ENCODE peak calls at places on chromosome 18, in seven cellular contexts. W, P, J, V, B, K and X are unnamed samples. For H3K4me1, the result is how much of the 10 kb centered on the place peaks cover.

GRCh38 chr18:11849845-11850747 is 1.1 kb upstream of the CHMP1B start:
- DNase-seq in W (peak), P (peak), J (peak), V (peak), B (peak), K (peak), X (peak)

GRCh38 chr18:48833701-48834394 is 116.9 kb downstream of the SMAD7 start:
- DNase-seq in W (no peak), P (no peak), J (peak), V (peak), B (peak), K (no peak), X (peak)

GRCh38 chr18:71831039-71831438 is 713.1 kb downstream of the CBLN2 start:
- DNase-seq in W (no peak), P (no peak), J (no peak), V (no peak), B (no peak), K (no peak), X (no peak)

GRCh38 chr18:50507120-50507590 is 52.7 kb upstream of the MAPK4 start:
- DNase-seq in W (peak), P (peak), J (peak), V (no peak), B (peak), K (peak), X (no peak)

GRCh38 chr18:13525381-13526029 is 200.9 kb downstream of the FAM210A start:
- DNase-seq in W (no peak), P (no peak), J (no peak), V (no peak), B (no peak), K (no peak), X (no peak)

GRCh38 chr18:36594621-36595020 is 234.2 kb downstream of the TPGS2 start:
- DNase-seq in W (no peak), P (no peak), J (no peak), V (no peak), B (no peak), K (no peak), X (no peak)

GRCh38 chr18:27577265-27577664 is 392.2 kb upstream of the CHST9 start:
- DNase-seq in W (no peak), P (no peak), J (no peak), V (no peak), B (no peak), K (no peak), X (no peak)

GRCh38 chr18:6561029-6561861 is 146.5 kb upstream of the L3MBTL4 start:
- DNase-seq in W (peak), P (peak), J (peak), V (no peak), B (peak), K (no peak), X (no peak)

DNA sequence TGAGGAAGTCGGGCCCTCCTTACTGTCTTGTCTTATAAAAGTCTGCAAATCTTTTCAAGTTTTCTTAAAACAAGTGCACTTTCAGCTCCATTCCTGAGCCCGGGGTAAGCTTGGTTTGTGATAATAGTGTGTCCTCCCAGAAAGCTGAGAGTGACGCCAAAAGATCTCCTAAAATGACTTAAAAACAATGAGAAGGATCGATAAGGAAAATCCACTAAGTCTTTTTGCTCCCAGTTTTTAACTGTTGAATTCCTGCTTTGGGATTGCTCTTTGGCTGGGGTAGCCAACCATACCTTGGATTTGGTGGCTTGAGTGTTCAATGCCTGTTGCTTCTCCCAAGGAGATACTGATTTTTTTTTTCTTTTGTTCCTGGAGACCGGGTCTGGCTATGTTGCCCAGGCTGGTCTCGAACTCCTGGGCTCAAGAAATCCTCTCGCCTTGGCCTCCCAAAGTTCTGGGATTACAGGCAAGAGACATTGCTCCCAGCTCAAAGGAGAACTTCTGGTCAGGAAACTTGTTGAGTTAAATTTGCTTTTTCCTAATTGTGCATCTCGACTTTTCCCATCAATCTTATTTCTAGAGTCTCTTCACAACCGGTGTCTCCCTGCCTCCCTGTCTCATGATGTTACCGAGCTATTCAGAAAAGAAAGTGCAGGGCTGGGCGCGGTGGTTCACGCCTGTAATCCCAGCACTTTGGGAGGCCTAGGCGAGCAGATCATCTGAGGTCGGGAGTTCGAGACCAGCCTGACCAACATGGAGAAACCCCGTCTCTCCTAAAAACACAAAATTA is 3.0 kb downstream of the TGIF1 start:
- DNase-seq in W (no peak), P (no peak), J (no peak), V (no peak), B (peak), K (peak), X (no peak)
- H3K4me3 ChIP-seq in W (peak), P (peak), J (peak), V (peak), B (peak), K (peak), X (peak)

GRCh38 chr18:22186484-22186971 is 17.1 kb downstream of the GATA6 start:
- DNase-seq in W (no peak), P (no peak), J (no peak), V (no peak), B (no peak), K (no peak), X (no peak)

GRCh38 chr18:22182884-22183610 is 13.7 kb downstream of the GATA6 start:
- DNase-seq in W (no peak), P (no peak), J (no peak), V (no peak), B (no peak), K (no peak), X (no peak)

GRCh38 chr18:22185723-22186386 is 16.5 kb downstream of the GATA6 start:
- DNase-seq in W (no peak), P (no peak), J (no peak), V (no peak), B (no peak), K (no peak), X (no peak)

GRCh38 chr18:22185298-22185697 is 15.9 kb downstream of the GATA6 start:
- DNase-seq in W (no peak), P (no peak), J (no peak), V (no peak), B (no peak), K (no peak), X (no peak)

DNA sequence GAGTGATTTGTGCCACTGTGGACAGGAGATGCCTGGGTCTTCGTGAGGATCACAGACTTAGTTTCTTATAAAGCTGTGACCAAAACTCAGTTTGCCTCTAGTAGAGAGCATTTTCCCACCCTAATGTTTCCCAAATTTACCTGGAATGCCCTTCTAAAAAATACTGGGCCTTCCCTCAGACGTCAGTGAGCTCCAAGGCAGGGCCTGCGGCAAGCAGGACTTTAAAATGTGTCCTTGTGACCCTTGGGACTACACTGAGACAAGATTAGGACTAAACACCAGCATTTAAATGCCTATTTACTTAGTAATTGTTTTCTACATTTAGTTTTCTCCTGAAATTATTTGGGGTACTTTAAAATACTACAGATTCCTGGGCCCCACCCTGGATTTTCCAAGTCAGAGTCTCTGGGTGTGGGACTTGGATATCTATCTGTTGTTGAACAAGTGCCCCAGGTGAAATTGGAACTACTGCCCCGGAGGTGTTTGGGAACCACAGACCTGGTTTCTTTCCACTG is 14.3 kb downstream of the GATA6 start:
- DNase-seq in W (no peak), P (no peak), J (no peak), V (no peak), B (no peak), K (no peak), X (no peak)
- H3K27ac ChIP-seq in W (peak), P (peak), J (peak), V (no peak), B (peak), K (no peak), X (no peak)

DNA sequence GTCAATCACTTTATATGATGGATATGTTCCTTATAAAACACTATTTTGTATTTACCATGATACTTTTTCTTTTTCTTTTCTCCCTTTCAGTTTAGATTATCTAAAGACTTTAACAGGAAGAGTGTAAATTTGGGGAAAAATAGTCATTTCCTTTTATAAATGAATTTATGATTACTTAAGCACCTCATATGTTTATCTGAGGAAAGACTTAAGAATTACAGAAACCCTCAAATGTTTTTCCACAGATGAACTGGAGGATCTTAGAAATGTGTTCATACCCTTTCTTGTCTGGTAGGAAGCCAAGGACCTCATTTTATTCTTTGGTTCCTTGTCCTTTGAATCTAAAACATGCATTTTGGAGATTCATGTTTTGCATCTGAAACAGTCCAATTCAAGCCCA is 36.7 kb downstream of the MAPRE2 start:
- DNase-seq in W (no peak), P (no peak), J (no peak), V (no peak), B (no peak), K (no peak), X (no peak)
- H3K4me1 ChIP-seq in W (under half), P (under half), J (under half), V (under half), B (under half), K (under half), X (under half)

DNA sequence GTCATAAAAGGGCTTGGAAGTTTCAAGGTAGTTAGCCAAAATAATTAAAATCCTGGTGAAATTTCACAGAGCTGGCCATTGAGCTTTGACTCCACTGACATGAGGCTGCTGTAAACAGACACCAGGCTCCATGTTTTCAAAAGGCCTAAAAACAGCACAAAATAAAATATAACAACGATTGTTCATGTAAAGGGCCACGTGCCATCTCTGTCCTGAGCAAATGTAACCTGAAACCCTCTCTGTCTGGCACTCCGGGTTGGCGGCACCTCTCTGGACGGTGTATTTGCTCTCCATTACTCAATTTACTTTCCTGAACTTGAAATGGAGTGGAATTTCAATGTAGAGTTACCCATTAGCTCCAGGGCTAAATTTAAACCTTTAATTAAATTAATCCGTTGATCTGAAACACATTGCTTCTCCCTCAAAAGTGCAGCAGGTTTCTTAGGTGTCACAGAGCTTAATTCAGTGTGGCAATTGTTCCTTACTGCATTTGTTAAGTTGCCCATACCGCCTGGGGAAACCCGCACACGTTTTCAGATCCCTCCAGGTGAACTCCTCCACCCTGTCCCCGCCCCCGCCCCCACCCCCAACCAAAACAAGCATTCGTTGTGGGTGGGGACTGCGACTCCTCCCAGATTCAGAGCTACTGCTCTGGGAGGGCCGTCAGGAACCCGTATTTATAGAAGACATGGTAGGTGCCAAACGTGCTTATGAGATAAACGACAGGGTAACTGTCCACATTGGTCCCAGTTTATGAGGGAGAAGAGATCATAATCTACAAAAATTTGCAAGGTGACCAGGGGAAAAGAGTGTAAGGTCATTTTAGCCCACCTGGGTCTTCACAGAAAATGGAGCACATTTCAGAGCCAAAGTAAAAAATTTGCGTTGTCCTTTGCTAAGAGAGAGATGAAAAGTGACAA is 1.2 kb upstream of the CABLES1 start:
- DNase-seq in W (no peak), P (peak), J (peak), V (no peak), B (no peak), K (peak), X (peak)
- H3K4me3 ChIP-seq in W (peak), P (peak), J (peak), V (no peak), B (peak), K (peak), X (peak)

GRCh38 chr18:55508637-55509036 is 79.4 kb downstream of the TCF4 start:
- DNase-seq in W (no peak), P (no peak), J (no peak), V (no peak), B (no peak), K (no peak), X (no peak)

GRCh38 chr18:55504808-55505207 is 83.2 kb downstream of the TCF4 start:
- DNase-seq in W (no peak), P (no peak), J (no peak), V (no peak), B (no peak), K (no peak), X (no peak)

GRCh38 chr18:55503167-55503820 is 84.7 kb downstream of the TCF4 start:
- DNase-seq in W (no peak), P (no peak), J (no peak), V (no peak), B (no peak), K (no peak), X (no peak)

GRCh38 chr18:55509631-55510372 is 78.2 kb downstream of the TCF4 start:
- DNase-seq in W (no peak), P (peak), J (no peak), V (no peak), B (no peak), K (no peak), X (no peak)

DNA sequence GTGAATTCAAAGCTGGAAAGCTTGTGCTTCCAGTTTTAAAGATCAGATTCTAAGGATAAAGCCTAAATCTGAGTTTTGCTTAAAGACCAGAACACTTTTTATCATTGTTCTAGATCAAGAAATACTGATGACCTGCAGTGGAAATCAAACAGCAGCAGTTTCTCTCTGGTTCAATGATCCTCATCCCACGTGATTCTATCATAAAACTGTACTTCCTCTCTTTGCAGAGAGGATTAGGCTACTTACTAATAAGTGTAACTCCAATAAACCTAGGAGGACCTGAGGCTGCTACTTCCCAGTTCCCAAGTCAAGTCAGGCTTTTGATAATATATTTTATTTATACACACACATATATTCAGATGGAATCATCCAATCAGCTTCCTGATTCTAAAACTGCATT is 81.9 kb downstream of the TCF4 start:
- DNase-seq in W (no peak), P (no peak), J (no peak), V (no peak), B (no peak), K (no peak), X (no peak)
- H3K27ac ChIP-seq in W (no peak), P (no peak), J (no peak), V (no peak), B (no peak), K (no peak), X (no peak)